ENCODE peak calls at places on chromosomes 3 and 15, in five cellular contexts. M is Daoy, W is COR-L47, X is thyroid gland, P is mucosa of gallbladder. C is an unnamed sample.

GRCh38 chr3:191236635-191237034 is 37.6 kb downstream of the OSTN start:
- DNase-seq in P (no peak), M (no peak), X (no peak), W (no peak), C (no peak)

GRCh38 chr15:64732156-64732860 is 43.1 kb downstream of the RBPMS2 start:
- DNase-seq in P (no peak), X (no peak), M (no peak), W (no peak), C (no peak)

GRCh38 chr3:23826382-23827061 is 20.8 kb downstream of the UBE2E1 start:
- DNase-seq in P (no peak), W (no peak), X (peak), M (no peak), C (no peak)

GRCh38 chr15:83837946-83838571 is 184.1 kb downstream of the ADAMTSL3 start:
- DNase-seq in X (peak), M (peak), W (peak), P (no peak), C (no peak)

GRCh38 chr15:62985768-62986167 is 56.8 kb upstream of the TPM1 start:
- DNase-seq in W (no peak), X (no peak), P (no peak), M (peak), C (no peak)

GRCh38 chr3:62873672-62874397 is 1.4 kb downstream of the CADPS start:
- DNase-seq in P (peak), M (peak), X (peak), W (peak), C (no peak)

GRCh38 chr15:60574801-60575631 is 96.1 kb upstream of the ICE2 start:
- DNase-seq in P (no peak), W (no peak), M (no peak), X (no peak), C (no peak)

GRCh38 chr3:32500880-32501784 is 1.5 kb downstream of the CMTM6 start:
- DNase-seq in M (no peak), X (no peak), P (no peak), W (no peak), C (no peak)

GRCh38 chr15:74365619-74366445 is 1.6 kb downstream of the CYP11A1 start:
- DNase-seq in W (no peak), M (peak), P (no peak), X (peak), C (no peak)

GRCh38 chr3:22685598-22685997 is 517.5 kb upstream of the UBE2E2 start:
- DNase-seq in M (no peak), X (no peak), P (no peak), W (no peak), C (no peak)

GRCh38 chr3:10561942-10562565 is 56.7 kb upstream of the ATP2B2 start:
- DNase-seq in P (no peak), W (no peak), M (no peak), X (no peak), C (no peak)

GRCh38 chr15:74615313-74616019 is at the start of gene CLK3:
- DNase-seq in X (peak), W (peak), M (peak), P (peak), C (peak)

GRCh38 chr3:66195347-66195783 is 25.4 kb upstream of the SLC25A26 start:
- DNase-seq in X (peak), P (peak), W (peak), M (peak), C (no peak)

GRCh38 chr3:27228805-27229204 is 140.4 kb downstream of the NEK10 start:
- DNase-seq in W (no peak), X (no peak), P (no peak), M (no peak), C (no peak)

GRCh38 chr15:75721462-75721922 is 8.8 kb upstream of the CSPG4 start:
- DNase-seq in W (no peak), P (no peak), X (no peak), M (no peak), C (no peak)

GRCh38 chr15:68584704-68585573 is 6.1 kb downstream of the CORO2B start:
- DNase-seq in X (no peak), P (no peak), W (peak), M (no peak), C (no peak)

GRCh38 chr3:48949376-48949717 is 30.7 kb downstream of the ARIH2 start:
- DNase-seq in P (no peak), M (no peak), X (no peak), W (no peak), C (no peak)

GRCh38 chr15:36079021-36079420 is 500.4 kb upstream of the CDIN1 start:
- DNase-seq in X (no peak), M (no peak), P (no peak), W (no peak), C (no peak)

GRCh38 chr3:126179825-126180476 is 435 bp downstream of the ALDH1L1 start:
- DNase-seq in M (peak), P (no peak), X (peak), W (no peak), C (no peak)

GRCh38 chr3:171311784-171312183 is 148.4 kb downstream of the TNIK start:
- DNase-seq in X (no peak), P (no peak), W (no peak), M (no peak), C (no peak)

GRCh38 chr15:89693696-89694095 is 3.1 kb downstream of the WDR93 start:
- DNase-seq in W (no peak), X (no peak), P (no peak), M (no peak), C (no peak)

GRCh38 chr15:83956887-83957286 is 278.7 kb upstream of the GOLGA6L4 start:
- DNase-seq in W (no peak), M (no peak), P (no peak), X (no peak), C (no peak)

GRCh38 chr3:180390313-180390712 is 211.7 kb upstream of the TTC14 start:
- DNase-seq in X (no peak), P (no peak), W (no peak), M (no peak), C (no peak)

GRCh38 chr3:105783631-105784030 is 85.2 kb downstream of the CBLB start:
- DNase-seq in W (no peak), X (no peak), M (no peak), P (no peak), C (no peak)

GRCh38 chr3:117630885-117631284 is 921.3 kb downstream of the TUSC7 start:
- DNase-seq in M (peak), X (no peak), W (no peak), P (no peak), C (no peak)

GRCh38 chr3:64975138-64975537 is 287.3 kb upstream of the ADAMTS9 start:
- DNase-seq in P (no peak), X (no peak), M (no peak), W (no peak), C (peak)

GRCh38 chr15:45496658-45497057 is 25.9 kb downstream of the SLC30A4 start:
- DNase-seq in M (no peak), W (no peak), P (no peak), X (no peak), C (no peak)

GRCh38 chr3:48652923-48653715 is 9.6 kb downstream of the CELSR3 start:
- DNase-seq in M (no peak), P (no peak), X (no peak), W (no peak), C (no peak)

GRCh38 chr3:11238880-11239279 is 33.3 kb upstream of the ATG7 start:
- DNase-seq in M (peak), W (no peak), X (no peak), P (no peak), C (peak)

GRCh38 chr3:151259664-151260063 is 18.7 kb downstream of the P2RY14 start:
- DNase-seq in M (no peak), X (no peak), P (no peak), W (no peak), C (no peak)

GRCh38 chr15:73601449-73602425 is 31.5 kb downstream of the NPTN start:
- DNase-seq in X (no peak), M (peak), W (no peak), P (peak), C (peak)

GRCh38 chr15:89664951-89665350 is 9.7 kb upstream of the KIF7 start:
- DNase-seq in M (no peak), P (no peak), W (no peak), X (no peak), C (no peak)

GRCh38 chr3:75237041-75237775 is 426.9 kb upstream of the FRG2C start:
- DNase-seq in P (no peak), M (no peak), X (no peak), W (no peak), C (no peak)

GRCh38 chr3:93855406-93855805 is 118.3 kb downstream of the PROS1 start:
- DNase-seq in W (no peak), M (no peak), X (no peak), P (no peak), C (no peak)

GRCh38 chr3:134483195-134483890 is 2.4 kb downstream of the ANAPC13 start:
- DNase-seq in P (no peak), X (no peak), W (no peak), M (peak), C (no peak)

GRCh38 chr3:195257454-195258448 is 13.2 kb downstream of the XXYLT1 start:
- DNase-seq in W (no peak), M (no peak), P (no peak), X (no peak), C (no peak)

GRCh38 chr3:115974940-115975339 is 351.6 kb downstream of the GAP43 start:
- DNase-seq in X (no peak), P (no peak), M (peak), W (no peak), C (no peak)

GRCh38 chr3:22966349-22966748 is 236.8 kb upstream of the UBE2E2 start:
- DNase-seq in X (no peak), W (no peak), P (no peak), M (no peak), C (no peak)

C was measured in epithelial cell of prostate.